ENCODE peak calls at places on chromosomes 16 and 17, in four cellular contexts. B, Z, R and U are unnamed samples. For H3K36me3, the result is how much of the 10 kb centered on the place peaks cover.

GRCh38 chr16:47477680-47478079 is 16.5 kb downstream of the PHKB start:
- DNase-seq in B (no peak), Z (no peak), R (no peak), U (no peak)

GRCh38 chr16:26614102-26614864 is 452.4 kb upstream of the C16orf82 start:
- DNase-seq in Z (no peak), R (no peak), B (no peak), U (no peak)

GRCh38 chr17:65183736-65184135 is 46.6 kb downstream of the RGS9 start:
- DNase-seq in B (no peak), Z (no peak), R (no peak), U (no peak)

GRCh38 chr16:22194707-22195444 is 11.2 kb upstream of the EEF2K start:
- DNase-seq in Z (no peak), B (no peak), R (no peak), U (no peak)

GRCh38 chr16:89268987-89269735 is 51.7 kb downstream of the ZNF778 start:
- DNase-seq in R (no peak), Z (no peak), B (no peak), U (no peak)

GRCh38 chr17:61729690-61730268 is 133.5 kb downstream of the BRIP1 start:
- DNase-seq in B (no peak), R (no peak), Z (no peak), U (no peak)

GRCh38 chr16:86619263-86619935 is 41.0 kb downstream of the FOXL1 start:
- DNase-seq in B (no peak), Z (no peak), R (no peak), U (no peak)

GRCh38 chr16:81511371-81511770 is 66.8 kb downstream of the CMIP start:
- DNase-seq in Z (no peak), R (peak), B (no peak), U (no peak)

GRCh38 chr17:62968445-62968923 is 2.4 kb downstream of the TANC2 start:
- DNase-seq in Z (no peak), B (no peak), R (peak), U (no peak)

GRCh38 chr16:55900616-55901393 is 25.6 kb upstream of the CES5A start:
- DNase-seq in R (no peak), B (no peak), Z (no peak), U (no peak)

GRCh38 chr17:61478026-61478789 is 26.0 kb downstream of the TBX4 start:
- DNase-seq in R (no peak), B (no peak), Z (no peak), U (no peak)

GRCh38 chr16:54326266-54326662 is 39.7 kb upstream of the IRX3 start:
- DNase-seq in B (no peak), R (no peak), Z (no peak), U (no peak)

GRCh38 chr17:21030375-21030774 is 12.4 kb downstream of the USP22 start:
- DNase-seq in Z (no peak), R (no peak), B (no peak), U (no peak)
- H3K36me3 ChIP-seq in Z (under half), R (under half), B (under half), U (under half)

GRCh38 chr16:2253293-2253692 is 1.9 kb upstream of the ECI1 start:
- DNase-seq in Z (no peak), R (no peak), B (peak), U (no peak)
- H3K36me3 ChIP-seq in Z (under half), R (under half), B (half or more), U (under half)

GRCh38 chr17:1872254-1872653 is 42.4 kb downstream of the RPA1 start:
- DNase-seq in R (no peak), Z (no peak), B (no peak), U (no peak)
- H3K36me3 ChIP-seq in R (under half), Z (under half), B (half or more), U (under half)

GRCh38 chr16:16057102-16057501 is 107.7 kb downstream of the ABCC1 start:
- DNase-seq in Z (no peak), B (no peak), R (no peak), U (no peak)
- H3K36me3 ChIP-seq in Z (under half), B (half or more), R (under half), U (under half)

GRCh38 chr17:17381438-17382059 is 78.4 kb downstream of the NT5M start:
- DNase-seq in Z (no peak), R (no peak), B (no peak), U (no peak)
- H3K36me3 ChIP-seq in Z (under half), R (under half), B (under half), U (under half)

GRCh38 chr17:27495460-27495859 is 39.2 kb downstream of the KSR1 start:
- DNase-seq in R (no peak), Z (no peak), B (no peak), U (no peak)

GRCh38 chr17:27496005-27496404 is 39.8 kb downstream of the KSR1 start:
- DNase-seq in R (no peak), B (no peak), Z (no peak), U (no peak)

GRCh38 chr17:27496971-27497370 is 40.7 kb downstream of the KSR1 start:
- DNase-seq in R (no peak), Z (no peak), B (no peak), U (no peak)

GRCh38 chr17:27497696-27498095 is 41.4 kb downstream of the KSR1 start:
- DNase-seq in B (no peak), Z (no peak), R (no peak), U (no peak)

GRCh38 chr17:27496501-27496943 is 40.3 kb downstream of the KSR1 start:
- DNase-seq in R (no peak), B (no peak), Z (no peak), U (no peak)
- H3K36me3 ChIP-seq in R (under half), B (under half), Z (under half), U (under half)

DNA sequence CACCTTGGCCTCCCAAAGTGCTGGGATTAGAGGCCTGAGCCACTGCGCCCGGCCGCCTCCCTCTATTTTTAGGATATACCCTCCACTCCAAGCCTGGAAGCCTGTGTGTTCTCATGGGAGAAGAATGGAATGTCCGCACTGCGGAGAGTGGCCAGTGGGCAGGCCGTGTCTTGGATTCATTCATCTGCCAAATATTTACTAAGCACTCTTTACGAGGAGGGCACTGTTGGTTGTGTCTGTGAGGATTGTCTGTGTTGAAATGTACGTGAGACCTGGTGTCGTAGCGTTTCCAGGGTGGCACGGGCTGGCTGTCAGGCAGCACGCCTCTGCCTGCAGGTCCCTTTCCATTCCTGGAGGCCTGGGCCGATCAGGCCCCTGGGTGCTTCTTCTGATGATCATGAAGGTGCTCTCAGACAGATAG is 19.2 kb downstream of the PGS1 start:
- DNase-seq in Z (peak), B (peak), R (no peak), U (no peak)
- H3K36me3 ChIP-seq in Z (under half), B (half or more), R (under half), U (under half)

GRCh38 chr17:28582513-28582912 is 5.8 kb upstream of the ALDOC start:
- DNase-seq in Z (no peak), B (no peak), R (no peak), U (no peak)

GRCh38 chr17:28580925-28581324 is 4.2 kb upstream of the ALDOC start:
- DNase-seq in B (no peak), R (no peak), Z (no peak), U (no peak)

GRCh38 chr17:28579526-28579925 is 2.8 kb upstream of the ALDOC start:
- DNase-seq in R (no peak), Z (no peak), B (no peak), U (no peak)

GRCh38 chr17:28585891-28586290 is 9.2 kb upstream of the ALDOC start:
- DNase-seq in R (no peak), B (no peak), Z (no peak), U (no peak)

DNA sequence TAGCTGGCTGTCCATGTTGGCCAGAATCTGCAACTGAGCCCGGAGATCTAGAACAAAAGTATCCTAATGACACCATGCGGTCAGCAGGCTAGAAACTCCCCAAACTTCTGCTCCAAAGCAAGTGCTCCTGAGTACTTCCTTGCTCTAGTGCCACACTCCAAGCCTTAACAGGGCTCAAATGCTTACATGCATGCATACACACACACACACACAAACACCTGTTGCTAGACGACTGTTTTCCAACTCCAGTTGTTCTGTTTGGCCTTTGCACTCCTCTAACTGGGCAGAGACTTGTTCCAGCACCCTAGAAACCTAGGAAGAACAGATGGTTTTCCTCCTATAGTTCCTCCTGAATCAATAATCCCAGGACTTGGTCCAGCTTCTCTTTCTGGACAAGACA is 7.7 kb upstream of the ALDOC start:
- DNase-seq in Z (no peak), B (no peak), R (no peak), U (no peak)
- H3K36me3 ChIP-seq in Z (under half), B (under half), R (half or more), U (half or more)

GRCh38 chr17:7897090-7897489 is 8.5 kb downstream of the CHD3 start:
- DNase-seq in R (no peak), Z (no peak), B (no peak), U (no peak)
- H3K36me3 ChIP-seq in R (under half), Z (under half), B (under half), U (half or more)

GRCh38 chr16:13402601-13403000 is 501.2 kb downstream of the SHISA9 start:
- DNase-seq in B (no peak), Z (no peak), R (no peak), U (no peak)
- H3K36me3 ChIP-seq in B (under half), Z (under half), R (under half), U (under half)